ENCODE peak calls at places on chromosomes 7 and 10, in eight cellular contexts. One of them, this sample, is unnamed. For H3K4me1, the result is how much of the 10 kb centered on the place peaks cover.

GRCh38 chr7:42212541-42213090 is 24.4 kb downstream of the GLI3 start:
- DNase-seq in neuronal stem cell: peak
- DNase-seq in heart left ventricle: no peak
- DNase-seq in H9: peak
- DNase-seq in IMR-90: no peak
- DNase-seq in Caco-2: no peak
- DNase-seq in small intestine: no peak
- DNase-seq in mesenchymal stem cell: no peak
- DNase-seq in this sample: no peak

GRCh38 chr7:32476816-32477648 is 13.1 kb downstream of the LSM5 start:
- DNase-seq in neuronal stem cell: no peak
- DNase-seq in heart left ventricle: no peak
- DNase-seq in H9: no peak
- DNase-seq in IMR-90: no peak
- DNase-seq in Caco-2: no peak
- DNase-seq in small intestine: no peak
- DNase-seq in mesenchymal stem cell: no peak
- DNase-seq in this sample: no peak

GRCh38 chr10:94279835-94280709 is 82.7 kb downstream of the NOC3L start:
- DNase-seq in neuronal stem cell: peak
- DNase-seq in heart left ventricle: peak
- DNase-seq in H9: peak
- DNase-seq in IMR-90: peak
- DNase-seq in Caco-2: peak
- DNase-seq in small intestine: peak
- DNase-seq in mesenchymal stem cell: peak
- DNase-seq in this sample: peak

GRCh38 chr10:86315543-86315942 is 51.1 kb downstream of the GRID1 start:
- DNase-seq in neuronal stem cell: no peak
- DNase-seq in heart left ventricle: no peak
- DNase-seq in H9: no peak
- DNase-seq in IMR-90: no peak
- DNase-seq in Caco-2: no peak
- DNase-seq in small intestine: no peak
- DNase-seq in mesenchymal stem cell: no peak
- DNase-seq in this sample: no peak

GRCh38 chr7:47813614-47814260 is 134.5 kb downstream of the PKD1L1 start:
- DNase-seq in neuronal stem cell: no peak
- DNase-seq in heart left ventricle: no peak
- DNase-seq in H9: no peak
- DNase-seq in IMR-90: no peak
- DNase-seq in Caco-2: no peak
- DNase-seq in small intestine: peak
- DNase-seq in mesenchymal stem cell: no peak
- DNase-seq in this sample: no peak

GRCh38 chr10:44310762-44311562 is 73.9 kb downstream of the CXCL12 start:
- DNase-seq in neuronal stem cell: peak
- DNase-seq in heart left ventricle: peak
- DNase-seq in H9: peak
- DNase-seq in IMR-90: peak
- DNase-seq in Caco-2: no peak
- DNase-seq in small intestine: peak
- DNase-seq in mesenchymal stem cell: peak
- DNase-seq in this sample: peak

GRCh38 chr7:26052721-26053120 is 99.3 kb upstream of the NFE2L3 start:
- DNase-seq in neuronal stem cell: no peak
- DNase-seq in heart left ventricle: no peak
- DNase-seq in H9: no peak
- DNase-seq in IMR-90: no peak
- DNase-seq in Caco-2: no peak
- DNase-seq in small intestine: no peak
- DNase-seq in mesenchymal stem cell: no peak
- DNase-seq in this sample: no peak

GRCh38 chr7:76356823-76357222 is 2.0 kb downstream of the YWHAG start:
- DNase-seq in neuronal stem cell: no peak
- DNase-seq in heart left ventricle: no peak
- DNase-seq in H9: no peak
- DNase-seq in IMR-90: peak
- DNase-seq in Caco-2: no peak
- DNase-seq in small intestine: peak
- DNase-seq in mesenchymal stem cell: peak
- DNase-seq in this sample: no peak

GRCh38 chr7:1282679-1283078 is 50.0 kb downstream of the UNCX start:
- DNase-seq in neuronal stem cell: no peak
- DNase-seq in heart left ventricle: no peak
- DNase-seq in H9: no peak
- DNase-seq in IMR-90: no peak
- DNase-seq in Caco-2: no peak
- DNase-seq in small intestine: no peak
- DNase-seq in mesenchymal stem cell: no peak
- DNase-seq in this sample: no peak

GRCh38 chr10:90269699-90270098 is 568.3 kb downstream of the KIF20B start:
- DNase-seq in neuronal stem cell: no peak
- DNase-seq in heart left ventricle: no peak
- DNase-seq in H9: no peak
- DNase-seq in IMR-90: no peak
- DNase-seq in Caco-2: no peak
- DNase-seq in small intestine: no peak
- DNase-seq in mesenchymal stem cell: no peak
- DNase-seq in this sample: no peak

GRCh38 chr10:35377050-35377723 is 40.9 kb downstream of the CCNY start:
- DNase-seq in neuronal stem cell: no peak
- DNase-seq in heart left ventricle: no peak
- DNase-seq in H9: no peak
- DNase-seq in IMR-90: no peak
- DNase-seq in Caco-2: no peak
- DNase-seq in small intestine: no peak
- DNase-seq in mesenchymal stem cell: no peak
- DNase-seq in this sample: no peak

GRCh38 chr10:35372329-35372728 is 36.0 kb downstream of the CCNY start:
- DNase-seq in neuronal stem cell: no peak
- DNase-seq in heart left ventricle: peak
- DNase-seq in H9: no peak
- DNase-seq in IMR-90: no peak
- DNase-seq in Caco-2: no peak
- DNase-seq in small intestine: no peak
- DNase-seq in mesenchymal stem cell: peak
- DNase-seq in this sample: no peak

GRCh38 chr10:35378547-35379210 is 42.4 kb downstream of the CCNY start:
- DNase-seq in neuronal stem cell: no peak
- DNase-seq in heart left ventricle: no peak
- DNase-seq in H9: no peak
- DNase-seq in IMR-90: peak
- DNase-seq in Caco-2: no peak
- DNase-seq in small intestine: no peak
- DNase-seq in mesenchymal stem cell: peak
- DNase-seq in this sample: no peak

GRCh38 chr10:35371731-35372130 is 35.4 kb downstream of the CCNY start:
- DNase-seq in neuronal stem cell: no peak
- DNase-seq in heart left ventricle: no peak
- DNase-seq in H9: no peak
- DNase-seq in IMR-90: no peak
- DNase-seq in Caco-2: no peak
- DNase-seq in small intestine: no peak
- DNase-seq in mesenchymal stem cell: no peak
- DNase-seq in this sample: no peak

GRCh38 chr10:35375091-35375765 is 38.9 kb downstream of the CCNY start:
- DNase-seq in neuronal stem cell: no peak
- DNase-seq in heart left ventricle: no peak
- DNase-seq in H9: no peak
- DNase-seq in IMR-90: peak
- DNase-seq in Caco-2: no peak
- DNase-seq in small intestine: no peak
- DNase-seq in mesenchymal stem cell: no peak
- DNase-seq in this sample: no peak
- H3K4me1 ChIP-seq in neuronal stem cell: under half
- H3K4me1 ChIP-seq in heart left ventricle: half or more
- H3K4me1 ChIP-seq in H9: under half
- H3K4me1 ChIP-seq in IMR-90: under half
- H3K4me1 ChIP-seq in Caco-2: under half
- H3K4me1 ChIP-seq in small intestine: under half
- H3K4me1 ChIP-seq in mesenchymal stem cell: under half
- H3K4me1 ChIP-seq in this sample: under half

DNA sequence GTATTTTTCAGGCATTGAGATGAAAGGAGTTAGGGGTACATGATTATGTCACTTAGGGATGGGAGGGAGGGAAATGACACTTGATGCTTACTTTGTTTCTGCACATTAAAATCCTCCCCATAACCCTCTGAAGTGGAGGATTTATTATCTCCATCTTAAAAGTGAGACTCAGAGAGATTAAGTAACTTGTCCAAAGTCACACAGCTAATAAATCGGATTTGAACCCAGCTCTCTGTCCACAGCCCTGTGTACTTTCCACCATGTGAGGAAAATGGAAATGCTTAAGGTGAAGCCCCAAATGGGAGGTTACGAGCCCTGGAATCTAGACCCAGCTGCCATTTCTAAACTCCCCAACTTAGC is 58.6 kb downstream of the HK1 start:
- DNase-seq in neuronal stem cell: no peak
- DNase-seq in heart left ventricle: no peak
- DNase-seq in H9: no peak
- DNase-seq in IMR-90: no peak
- DNase-seq in Caco-2: no peak
- DNase-seq in small intestine: no peak
- DNase-seq in mesenchymal stem cell: no peak
- DNase-seq in this sample: no peak
- H3K4me1 ChIP-seq in neuronal stem cell: under half
- H3K4me1 ChIP-seq in heart left ventricle: half or more
- H3K4me1 ChIP-seq in H9: under half
- H3K4me1 ChIP-seq in IMR-90: under half
- H3K4me1 ChIP-seq in Caco-2: half or more
- H3K4me1 ChIP-seq in small intestine: under half
- H3K4me1 ChIP-seq in mesenchymal stem cell: half or more
- H3K4me1 ChIP-seq in this sample: under half

GRCh38 chr10:97367126-97367649 is 32.7 kb upstream of the FRAT2 start:
- DNase-seq in neuronal stem cell: no peak
- DNase-seq in heart left ventricle: no peak
- DNase-seq in H9: no peak
- DNase-seq in IMR-90: no peak
- DNase-seq in Caco-2: no peak
- DNase-seq in small intestine: no peak
- DNase-seq in mesenchymal stem cell: no peak
- DNase-seq in this sample: no peak
- H3K4me1 ChIP-seq in neuronal stem cell: under half
- H3K4me1 ChIP-seq in heart left ventricle: under half
- H3K4me1 ChIP-seq in H9: under half
- H3K4me1 ChIP-seq in IMR-90: under half
- H3K4me1 ChIP-seq in Caco-2: under half
- H3K4me1 ChIP-seq in small intestine: under half
- H3K4me1 ChIP-seq in mesenchymal stem cell: under half
- H3K4me1 ChIP-seq in this sample: under half

GRCh38 chr10:24841530-24841929 is 110.9 kb downstream of the PRTFDC1 start:
- DNase-seq in neuronal stem cell: no peak
- DNase-seq in heart left ventricle: no peak
- DNase-seq in H9: no peak
- DNase-seq in IMR-90: no peak
- DNase-seq in Caco-2: no peak
- DNase-seq in small intestine: no peak
- DNase-seq in mesenchymal stem cell: no peak
- DNase-seq in this sample: no peak

GRCh38 chr10:24844742-24845141 is 107.7 kb downstream of the PRTFDC1 start:
- DNase-seq in neuronal stem cell: no peak
- DNase-seq in heart left ventricle: no peak
- DNase-seq in H9: no peak
- DNase-seq in IMR-90: no peak
- DNase-seq in Caco-2: no peak
- DNase-seq in small intestine: no peak
- DNase-seq in mesenchymal stem cell: no peak
- DNase-seq in this sample: no peak

GRCh38 chr10:24843256-24843655 is 109.2 kb downstream of the PRTFDC1 start:
- DNase-seq in neuronal stem cell: no peak
- DNase-seq in heart left ventricle: no peak
- DNase-seq in H9: no peak
- DNase-seq in IMR-90: no peak
- DNase-seq in Caco-2: no peak
- DNase-seq in small intestine: no peak
- DNase-seq in mesenchymal stem cell: no peak
- DNase-seq in this sample: no peak

GRCh38 chr10:24847476-24847875 is 104.9 kb downstream of the PRTFDC1 start:
- DNase-seq in neuronal stem cell: no peak
- DNase-seq in heart left ventricle: no peak
- DNase-seq in H9: no peak
- DNase-seq in IMR-90: peak
- DNase-seq in Caco-2: no peak
- DNase-seq in small intestine: no peak
- DNase-seq in mesenchymal stem cell: no peak
- DNase-seq in this sample: no peak

DNA sequence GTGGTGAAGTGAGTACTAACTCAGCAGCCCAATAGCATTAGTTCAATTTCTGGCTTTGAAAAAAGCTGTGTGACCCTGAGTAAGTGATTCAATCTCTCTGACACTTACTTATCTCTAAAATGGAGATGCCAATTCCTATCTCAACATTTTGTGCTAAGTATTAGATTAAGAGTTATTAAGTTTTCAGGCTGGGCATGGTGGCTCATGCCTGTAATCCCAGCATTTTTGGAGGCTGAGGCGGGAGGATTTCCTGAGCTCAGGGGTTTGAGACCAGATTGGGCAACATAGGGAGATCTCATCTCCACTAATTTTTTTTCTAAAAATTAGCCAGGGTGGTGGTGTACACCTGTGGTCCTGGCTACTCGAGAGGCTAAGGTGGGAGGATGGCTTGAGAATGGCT is 109.5 kb downstream of the PRTFDC1 start:
- DNase-seq in neuronal stem cell: no peak
- DNase-seq in heart left ventricle: no peak
- DNase-seq in H9: no peak
- DNase-seq in IMR-90: no peak
- DNase-seq in Caco-2: no peak
- DNase-seq in small intestine: no peak
- DNase-seq in mesenchymal stem cell: no peak
- DNase-seq in this sample: no peak
- H3K4me1 ChIP-seq in neuronal stem cell: under half
- H3K4me1 ChIP-seq in heart left ventricle: under half
- H3K4me1 ChIP-seq in H9: under half
- H3K4me1 ChIP-seq in IMR-90: under half
- H3K4me1 ChIP-seq in Caco-2: under half
- H3K4me1 ChIP-seq in small intestine: under half
- H3K4me1 ChIP-seq in mesenchymal stem cell: under half
- H3K4me1 ChIP-seq in this sample: under half

GRCh38 chr10:32114500-32114899 is 58.3 kb upstream of the KIF5B start:
- DNase-seq in neuronal stem cell: no peak
- DNase-seq in heart left ventricle: no peak
- DNase-seq in H9: no peak
- DNase-seq in IMR-90: no peak
- DNase-seq in Caco-2: no peak
- DNase-seq in small intestine: peak
- DNase-seq in mesenchymal stem cell: no peak
- DNase-seq in this sample: no peak

GRCh38 chr10:32125023-32125422 is 68.8 kb upstream of the KIF5B start:
- DNase-seq in neuronal stem cell: no peak
- DNase-seq in heart left ventricle: no peak
- DNase-seq in H9: no peak
- DNase-seq in IMR-90: no peak
- DNase-seq in Caco-2: no peak
- DNase-seq in small intestine: no peak
- DNase-seq in mesenchymal stem cell: no peak
- DNase-seq in this sample: no peak

GRCh38 chr10:32121648-32122047 is 65.4 kb upstream of the KIF5B start:
- DNase-seq in neuronal stem cell: no peak
- DNase-seq in heart left ventricle: no peak
- DNase-seq in H9: no peak
- DNase-seq in IMR-90: no peak
- DNase-seq in Caco-2: no peak
- DNase-seq in small intestine: no peak
- DNase-seq in mesenchymal stem cell: no peak
- DNase-seq in this sample: no peak

GRCh38 chr10:32120147-32120546 is 63.9 kb upstream of the KIF5B start:
- DNase-seq in neuronal stem cell: no peak
- DNase-seq in heart left ventricle: no peak
- DNase-seq in H9: no peak
- DNase-seq in IMR-90: no peak
- DNase-seq in Caco-2: no peak
- DNase-seq in small intestine: no peak
- DNase-seq in mesenchymal stem cell: no peak
- DNase-seq in this sample: no peak
- H3K4me1 ChIP-seq in neuronal stem cell: under half
- H3K4me1 ChIP-seq in heart left ventricle: under half
- H3K4me1 ChIP-seq in H9: under half
- H3K4me1 ChIP-seq in IMR-90: under half
- H3K4me1 ChIP-seq in Caco-2: under half
- H3K4me1 ChIP-seq in small intestine: under half
- H3K4me1 ChIP-seq in mesenchymal stem cell: under half
- H3K4me1 ChIP-seq in this sample: under half